ENCODE peak calls at places on chromosomes 2 and 18, in seven cellular contexts. L is left cardiac atrium, I is AML-193, W is A172, N is GM23248, Q is H4, T is aorta. D is an unnamed sample.

GRCh38 chr2:15701326-15701907 is 109.7 kb downstream of the DDX1 start:
- DNase-seq in Q (no peak), I (no peak), W (no peak), T (no peak), L (no peak), N (no peak), D (no peak)

GRCh38 chr2:188765522-188765921 is 208.7 kb upstream of the COL3A1 start:
- DNase-seq in N (peak), L (peak), W (peak), T (no peak), Q (peak), I (no peak), D (no peak)

GRCh38 chr18:32576296-32576916 is 105.7 kb upstream of the GAREM1 start:
- DNase-seq in T (no peak), W (no peak), Q (peak), L (peak), I (no peak), N (peak), D (no peak)

GRCh38 chr2:150204449-150204848 is 283.0 kb downstream of the RND3 start:
- DNase-seq in N (peak), I (no peak), Q (peak), W (no peak), L (no peak), T (no peak), D (no peak)

GRCh38 chr2:19358242-19359020 is at the start of gene OSR1:
- DNase-seq in Q (no peak), L (peak), I (no peak), W (peak), T (peak), N (peak), D (no peak)

GRCh38 chr2:17416891-17417391 is 101.3 kb downstream of the RAD51AP2 start:
- DNase-seq in L (no peak), T (no peak), N (peak), Q (peak), I (no peak), W (peak), D (no peak)

GRCh38 chr18:62566199-62566598 is 43.4 kb downstream of the ZCCHC2 start:
- DNase-seq in Q (no peak), T (no peak), W (no peak), N (peak), I (peak), L (peak), D (no peak)

GRCh38 chr2:46378616-46379015 is 81.4 kb downstream of the EPAS1 start:
- DNase-seq in I (no peak), Q (no peak), T (no peak), N (no peak), W (no peak), L (no peak), D (no peak)

GRCh38 chr2:239463541-239464165 is 62.8 kb upstream of the HDAC4 start:
- DNase-seq in Q (no peak), T (peak), N (peak), W (no peak), I (no peak), L (peak), D (no peak)

GRCh38 chr2:189267491-189267890 is 87.9 kb upstream of the COL5A2 start:
- DNase-seq in W (no peak), Q (no peak), I (no peak), T (no peak), L (no peak), N (peak), D (no peak)

GRCh38 chr2:128475427-128476211 is 157.0 kb upstream of the HS6ST1 start:
- DNase-seq in N (no peak), I (no peak), T (no peak), L (no peak), Q (no peak), W (no peak), D (no peak)

GRCh38 chr2:233853353-233853752 is 982 bp downstream of the HJURP start:
- DNase-seq in N (peak), L (no peak), W (no peak), T (peak), I (no peak), Q (peak), D (no peak)

GRCh38 chr2:69335291-69335690 is 51.7 kb downstream of the GFPT1 start:
- DNase-seq in I (no peak), Q (no peak), N (no peak), T (no peak), L (no peak), W (no peak), D (no peak)

GRCh38 chr2:211468881-211469280 is 912.5 kb downstream of the CPS1 start:
- DNase-seq in L (no peak), N (no peak), Q (no peak), T (no peak), I (no peak), W (no peak), D (no peak)

GRCh38 chr2:181123798-181124217 is 143.4 kb downstream of the UBE2E3 start:
- DNase-seq in L (no peak), Q (no peak), W (peak), T (no peak), N (no peak), I (peak), D (no peak)

GRCh38 chr2:152573168-152573567 is 144.1 kb downstream of the PRPF40A start:
- DNase-seq in N (peak), I (no peak), L (no peak), T (no peak), W (peak), Q (no peak), D (peak)

GRCh38 chr18:45962461-45962860 is 4.7 kb downstream of the EPG5 start:
- DNase-seq in Q (peak), N (peak), I (peak), L (no peak), W (peak), T (no peak), D (no peak)

GRCh38 chr2:221477697-221478096 is 94.4 kb downstream of the EPHA4 start:
- DNase-seq in T (no peak), W (no peak), I (no peak), L (no peak), N (peak), Q (no peak), D (no peak)

GRCh38 chr2:69936913-69937312 is 22.0 kb downstream of the MXD1 start:
- DNase-seq in Q (no peak), I (no peak), N (no peak), L (no peak), T (no peak), W (peak), D (no peak)

GRCh38 chr2:170680172-170680913 is 34.8 kb upstream of the SP5 start:
- DNase-seq in T (no peak), W (no peak), N (no peak), Q (no peak), I (no peak), L (no peak), D (no peak)

GRCh38 chr2:236173734-236174607 is 5.8 kb upstream of the GBX2 start:
- DNase-seq in Q (no peak), I (no peak), L (no peak), T (peak), N (no peak), W (no peak), D (no peak)

GRCh38 chr2:216916956-216917650 is 57.2 kb upstream of the TNP1 start:
- DNase-seq in L (no peak), N (no peak), W (no peak), T (no peak), I (no peak), Q (no peak), D (no peak)

GRCh38 chr2:231928481-231928880 is 2.3 kb upstream of the NPPC start:
- DNase-seq in N (no peak), Q (no peak), T (peak), L (no peak), I (no peak), W (no peak), D (no peak)

GRCh38 chr2:218260742-218261423 is at the start of gene GPBAR1:
- DNase-seq in N (peak), W (no peak), T (peak), I (no peak), Q (no peak), L (peak), D (no peak)

GRCh38 chr2:64277101-64277849 is 133.1 kb upstream of the PELI1 start:
- DNase-seq in I (no peak), Q (no peak), N (peak), T (no peak), W (peak), L (no peak), D (no peak)

GRCh38 chr18:69894467-69894866 is 53.2 kb downstream of the CD226 start:
- DNase-seq in T (no peak), I (no peak), W (no peak), Q (no peak), N (no peak), L (no peak), D (no peak)

GRCh38 chr2:96806468-96807126 is 9.5 kb upstream of the CNNM3 start:
- DNase-seq in W (no peak), L (no peak), N (no peak), I (no peak), T (peak), Q (no peak), D (no peak)

GRCh38 chr2:149399934-149400615 is 69.7 kb downstream of the LYPD6 start:
- DNase-seq in N (no peak), I (no peak), T (no peak), W (no peak), Q (no peak), L (no peak), D (no peak)